ENCODE peak calls at places on chromosomes 11 and 22, in four cellular contexts. J is naive thymus-derived CD8-positive, alpha-beta T cell; M is stimulated activated naive B cell treated with anti-CD40 and anti-IgM and Interleukin-4, amounts not matched to agents 10 μg/mL and 1 μg/mL and 100 μg/mL, for 72 hours; F is AG08395. H is an unnamed sample.

GRCh38 chr11:73931039-73931645 is 19.7 kb upstream of the DNAJB13 start:
- DNase-seq in F (peak; percentile 75), M (no peak), J (no peak), H (peak; percentile 81)

GRCh38 chr11:119421941-119422504 is 949 bp downstream of the THY1 start:
- DNase-seq in J (no peak), M (no peak), F (no peak), H (peak; percentile 56)

GRCh38 chr11:88414981-88415391 is 77.5 kb upstream of the CTSC start:
- DNase-seq in M (no peak), J (peak; percentile 46), F (no peak), H (no peak)

GRCh38 chr11:77207618-77208313 is 79.7 kb downstream of the MYO7A start:
- DNase-seq in M (no peak), F (no peak), J (no peak), H (no peak)

GRCh38 chr11:117985953-117986887 is at the start of gene IL10RA:
- DNase-seq in F (peak; percentile 79), J (peak; percentile 84), M (peak; percentile 91), H (peak; percentile 89)

GRCh38 chr22:37229805-37230672 is 14.0 kb downstream of the RAC2 start:
- DNase-seq in J (peak; percentile 87), F (peak; percentile 83), M (peak; percentile 76), H (no peak)

GRCh38 chr11:15993360-15993759 is 363.0 kb downstream of the SOX6 start:
- DNase-seq in J (no peak), F (no peak), M (no peak), H (no peak)

GRCh38 chr11:1230121-1230455 is 7.2 kb downstream of the MUC5B start:
- DNase-seq in F (no peak), M (no peak), J (no peak), H (no peak)

GRCh38 chr11:102229510-102230119 is 87.7 kb upstream of the BIRC3 start:
- DNase-seq in J (no peak), M (no peak), F (no peak), H (no peak)